ENCODE peak calls at places on chromosomes 16 and 17, in ten cellular contexts. W is NCI-H2171; D is RPMI7951; O is cardiac muscle cell; I is astrocyte of the spinal cord; Z is natural killer cell treated with Interleukin-12 subunit alpha and Interleukin-12 subunit beta and Interleukin-15 and Interleukin-18, amount 100 ng/mL, for 72 hours; M is gastrocnemius medialis; P is GM06990; C is tibial artery; J is adrenal gland. U is an unnamed sample.

GRCh38 chr16:57143125-57143965 is 42.5 kb downstream of the PSME3IP1 start:
- DNase-seq in P (no peak), O (no peak), C (no peak), W (no peak), J (no peak), M (no peak), D (no peak), Z (no peak), I (no peak), U (no peak)

GRCh38 chr17:50634123-50634914 is at the start of gene ABCC3:
- DNase-seq in O (peak), P (no peak), Z (peak), D (peak), I (no peak), J (peak), W (no peak), M (no peak), C (peak), U (peak)

GRCh38 chr16:82653550-82654511 is 27.1 kb downstream of the CDH13 start:
- DNase-seq in Z (peak), C (no peak), M (no peak), I (peak), D (peak), W (no peak), J (no peak), O (peak), P (peak), U (peak)

GRCh38 chr16:89791278-89791995 is 25.0 kb downstream of the FANCA start:
- DNase-seq in M (no peak), P (no peak), W (no peak), J (no peak), C (no peak), I (no peak), Z (no peak), D (no peak), O (no peak), U (no peak)

GRCh38 chr17:28478940-28479615 is 5.6 kb downstream of the SLC13A2 start:
- DNase-seq in M (no peak), C (no peak), I (no peak), J (no peak), W (no peak), P (no peak), Z (no peak), O (no peak), D (no peak), U (peak)

GRCh38 chr17:56908061-56908542 is 5.7 kb downstream of the TRIM25 start:
- DNase-seq in M (peak), P (peak), W (no peak), O (no peak), Z (peak), D (peak), I (no peak), J (peak), C (peak), U (no peak)

GRCh38 chr17:61265397-61265796 is 134.2 kb upstream of the TBX2 start:
- DNase-seq in Z (no peak), J (no peak), D (no peak), O (peak), C (no peak), M (no peak), W (no peak), I (no peak), P (no peak), U (no peak)

GRCh38 chr17:78435330-78436005 is 57.0 kb downstream of the PGS1 start:
- DNase-seq in J (no peak), W (no peak), P (no peak), M (no peak), I (no peak), O (no peak), C (no peak), D (no peak), Z (no peak), U (no peak)

GRCh38 chr17:81277421-81277820 is 17.7 kb downstream of the SLC38A10 start:
- DNase-seq in Z (no peak), O (peak), C (no peak), J (no peak), M (no peak), P (no peak), W (no peak), D (no peak), I (no peak), U (no peak)

GRCh38 chr16:78106659-78107058 is 7.2 kb downstream of the WWOX start:
- DNase-seq in W (no peak), Z (no peak), P (no peak), C (no peak), O (no peak), D (no peak), I (no peak), J (no peak), M (no peak), U (no peak)

GRCh38 chr17:42312285-42313130 is 24.2 kb downstream of the STAT5A start:
- DNase-seq in Z (peak), W (peak), D (peak), J (peak), P (peak), M (peak), O (peak), I (peak), C (peak), U (no peak)

GRCh38 chr16:65122974-65123845 is 1.3 kb upstream of the CDH11 start:
- DNase-seq in J (peak), W (no peak), I (peak), O (peak), Z (no peak), C (peak), M (peak), D (peak), P (no peak), U (peak)

GRCh38 chr16:13390093-13390985 is 488.9 kb downstream of the SHISA9 start:
- DNase-seq in W (peak), C (no peak), J (no peak), Z (no peak), D (no peak), I (no peak), P (peak), M (no peak), O (no peak), U (no peak)

GRCh38 chr17:68981288-68981687 is 26.1 kb upstream of the ABCA8 start:
- DNase-seq in M (peak), W (no peak), I (peak), Z (no peak), O (peak), J (peak), C (peak), P (peak), D (peak), U (peak)

GRCh38 chr17:67063146-67063545 is 18.8 kb downstream of the CACNG1 start:
- DNase-seq in D (no peak), J (no peak), W (no peak), Z (no peak), C (no peak), P (no peak), O (no peak), M (no peak), I (no peak), U (no peak)

GRCh38 chr17:41530062-41531048 is 2.2 kb upstream of the KRT19 start:
- DNase-seq in M (no peak), P (no peak), J (peak), Z (no peak), W (no peak), O (peak), I (peak), D (peak), C (no peak), U (peak)

GRCh38 chr17:27544350-27545131 is 86.4 kb upstream of the LGALS9 start:
- DNase-seq in I (peak), C (no peak), P (peak), J (no peak), M (no peak), D (peak), Z (peak), W (no peak), O (peak), U (no peak)

GRCh38 chr16:49986351-49987124 is 38.5 kb upstream of the CNEP1R1 start:
- DNase-seq in J (peak), M (no peak), I (peak), O (peak), D (peak), Z (no peak), C (no peak), W (no peak), P (no peak), U (peak)

GRCh38 chr17:31431795-31432658 is 40.6 kb downstream of the RAB11FIP4 start:
- DNase-seq in O (no peak), I (no peak), C (no peak), W (no peak), J (no peak), Z (no peak), M (no peak), P (no peak), D (no peak), U (no peak)

GRCh38 chr17:45029758-45030423 is 21.5 kb downstream of the DCAKD start:
- DNase-seq in M (no peak), D (no peak), J (no peak), W (no peak), C (no peak), P (peak), I (no peak), Z (peak), O (no peak), U (no peak)

GRCh38 chr16:87416826-87417471 is 24.8 kb downstream of the MAP1LC3B start:
- DNase-seq in C (peak), D (peak), J (no peak), P (no peak), W (no peak), I (peak), M (no peak), Z (no peak), O (peak), U (no peak)

GRCh38 chr16:80931985-80932720 is 74.5 kb downstream of the CMC2 start:
- DNase-seq in W (no peak), J (peak), O (peak), Z (no peak), M (peak), C (peak), P (peak), D (peak), I (peak), U (peak)

GRCh38 chr16:21277927-21278706 is at the start of gene CRYM:
- DNase-seq in O (peak), P (peak), I (peak), Z (no peak), M (no peak), D (peak), W (peak), C (peak), J (peak), U (peak)

GRCh38 chr16:77585852-77586251 is 136.5 kb upstream of the NUDT7 start:
- DNase-seq in Z (no peak), D (peak), J (no peak), O (peak), I (peak), C (no peak), M (no peak), W (no peak), P (no peak), U (peak)

GRCh38 chr17:76053230-76054111 is 18.8 kb downstream of the SRP68 start:
- DNase-seq in P (no peak), M (no peak), D (peak), Z (no peak), J (no peak), C (no peak), O (peak), W (no peak), I (peak), U (peak)

GRCh38 chr17:72120878-72121163 is at the start of gene SOX9:
- DNase-seq in O (peak), Z (no peak), D (peak), W (peak), M (peak), I (peak), P (peak), C (peak), J (peak), U (peak)

U was measured in MG63.